ENCODE peak calls at places on chromosomes 11 and 22, in eight cellular contexts. O is HCT116, F is PC-9, E is lung, H is uterus, X is fibroblast of lung, K is cardiac muscle cell, N is heart right ventricle. S is an unnamed sample. For H3K4me1, the result is how much of the 10 kb centered on the place peaks cover.

GRCh38 chr11:2535673-2536439 is 91.0 kb downstream of the KCNQ1 start:
- DNase-seq in O (no peak), F (no peak), E (no peak), H (no peak), X (no peak), K (no peak), N (no peak), S (no peak)

GRCh38 chr22:50547231-50547851 is 1.6 kb downstream of the KLHDC7B start:
- DNase-seq in O (no peak), F (no peak), E (no peak), H (no peak), X (no peak), K (no peak), N (no peak), S (no peak)

GRCh38 chr11:122656631-122657101 is 1.1 kb downstream of the UBASH3B start:
- DNase-seq in O (no peak), F (peak), E (no peak), H (no peak), X (peak), K (no peak), N (peak), S (peak)

GRCh38 chr22:32407936-32408335 is 4.1 kb downstream of the RTCB start:
- DNase-seq in O (no peak), F (no peak), E (no peak), H (no peak), X (no peak), K (no peak), N (no peak), S (no peak)

GRCh38 chr11:116331381-116331780 is 441.4 kb downstream of the BUD13 start:
- DNase-seq in O (no peak), F (no peak), E (no peak), H (no peak), X (no peak), K (no peak), N (no peak), S (no peak)

GRCh38 chr22:46114518-46115387 is 35.6 kb upstream of the PPARA start:
- DNase-seq in O (no peak), F (no peak), E (no peak), H (no peak), X (no peak), K (no peak), N (no peak), S (no peak)

GRCh38 chr11:94130589-94131362 is 2.1 kb downstream of the PANX1 start:
- DNase-seq in O (no peak), F (no peak), E (peak), H (peak), X (peak), K (peak), N (no peak), S (no peak)

GRCh38 chr11:67311556-67312082 is 8.3 kb downstream of the SSH3 start:
- DNase-seq in O (no peak), F (peak), E (no peak), H (no peak), X (no peak), K (no peak), N (no peak), S (no peak)

GRCh38 chr22:50085211-50085999 is at the start of gene MLC1:
- DNase-seq in O (no peak), F (no peak), E (no peak), H (no peak), X (peak), K (peak), N (no peak), S (no peak)

GRCh38 chr11:117684111-117684510 is 112.9 kb downstream of the DSCAML1 start:
- DNase-seq in O (no peak), F (no peak), E (no peak), H (no peak), X (no peak), K (no peak), N (no peak), S (no peak)

GRCh38 chr11:57785072-57785471 is 23.5 kb downstream of the CTNND1 start:
- DNase-seq in O (no peak), F (no peak), E (no peak), H (no peak), X (no peak), K (no peak), N (no peak), S (no peak)
- H3K4me1 ChIP-seq in O (half or more), F (half or more), E (half or more), H (under half), X (under half), K (under half), N (half or more), S (under half)

GRCh38 chr11:65554057-65554818 is 3.9 kb downstream of the LTBP3 start:
- DNase-seq in O (no peak), F (no peak), E (no peak), H (no peak), X (no peak), K (no peak), N (no peak), S (no peak)
- H3K4me1 ChIP-seq in O (half or more), F (half or more), E (under half), H (under half), X (under half), K (under half), N (under half), S (under half)

GRCh38 chr11:124238512-124238911 is 2.4 kb upstream of the OR8G1 start:
- DNase-seq in O (no peak), F (no peak), E (no peak), H (no peak), X (no peak), K (no peak), N (no peak), S (no peak)
- H3K4me1 ChIP-seq in O (under half), F (under half), E (under half), H (under half), X (under half), K (under half), N (under half), S (under half)

GRCh38 chr11:69055212-69055586 is 6.5 kb downstream of the TPCN2 start:
- DNase-seq in O (no peak), F (no peak), E (no peak), H (no peak), X (no peak), K (no peak), N (no peak), S (no peak)

GRCh38 chr11:69058501-69059270 is 10.0 kb downstream of the TPCN2 start:
- DNase-seq in O (no peak), F (no peak), E (no peak), H (no peak), X (no peak), K (no peak), N (no peak), S (no peak)

GRCh38 chr11:69055598-69056516 is 7.1 kb downstream of the TPCN2 start:
- DNase-seq in O (no peak), F (no peak), E (no peak), H (no peak), X (no peak), K (no peak), N (no peak), S (no peak)

GRCh38 chr11:69057801-69058200 is 9.1 kb downstream of the TPCN2 start:
- DNase-seq in O (no peak), F (no peak), E (no peak), H (no peak), X (no peak), K (no peak), N (no peak), S (no peak)

DNA sequence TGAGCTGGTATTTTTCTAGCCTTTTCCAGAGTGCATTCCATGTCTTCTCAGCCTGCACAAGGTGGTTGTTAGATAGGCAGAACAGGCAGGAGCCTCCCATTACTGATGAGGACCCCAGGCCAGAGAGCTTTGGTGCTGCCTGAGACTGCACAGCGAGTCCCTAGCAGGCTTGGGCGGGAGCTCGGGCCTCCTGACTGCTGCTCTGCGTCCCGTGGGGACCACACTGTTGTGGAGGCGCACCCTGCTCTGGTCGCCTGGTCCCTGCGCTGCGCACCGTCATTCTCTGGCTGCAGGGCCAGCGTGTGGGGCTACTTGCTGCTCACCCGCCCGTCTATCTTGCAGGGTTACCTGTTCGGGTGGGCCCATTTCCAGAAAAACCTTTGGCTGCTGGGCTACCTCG is 8.5 kb downstream of the TPCN2 start:
- DNase-seq in O (no peak), F (no peak), E (no peak), H (no peak), X (no peak), K (no peak), N (no peak), S (no peak)
- H3K4me1 ChIP-seq in O (under half), F (under half), E (under half), H (under half), X (under half), K (under half), N (under half), S (under half)

S was measured in prostate gland.